ENCODE peak calls at places on chromosomes 13 and 19, in nine cellular contexts. S is GM03348; N is fibroblast of the aortic adventitia; Z is stimulated activated CD4-positive, alpha-beta T cell treated with anti-CD3 and anti-CD28 coated beads, Interleukin-4, amount 100 ng/mL, for 48 hours; G is hypothalamus; A is suprapubic skin; Y is ascending aorta; B is thoracic aorta; L is NCI-H774. H is an unnamed sample.

GRCh38 chr19:50242586-50242985 is 39.2 kb downstream of the MYH14 start:
- DNase-seq in S (no peak), N (no peak), Z (no peak), G (no peak), A (no peak), Y (no peak), B (no peak), L (no peak), H (no peak)

GRCh38 chr13:44989941-44990340 is 603 bp downstream of the GPALPP1 start:
- DNase-seq in S (peak; percentile 21), N (no peak), Z (no peak), G (no peak), A (no peak), Y (no peak), B (no peak), L (no peak), H (no peak)

GRCh38 chr19:3296034-3296433 is 70.3 kb upstream of the NFIC start:
- DNase-seq in S (no peak), N (no peak), Z (no peak), G (no peak), A (no peak), Y (no peak), B (no peak), L (no peak), H (no peak)

GRCh38 chr13:71067164-71067815 is 799.7 kb downstream of the DACH1 start:
- DNase-seq in S (no peak), N (no peak), Z (no peak), G (no peak), A (no peak), Y (no peak), B (no peak), L (no peak), H (no peak)

GRCh38 chr13:113862766-113863510 is 938 bp downstream of the GAS6 start:
- DNase-seq in S (peak; percentile 70), N (peak; percentile 41), Z (no peak), G (peak; percentile 31), A (peak; percentile 83), Y (no peak), B (no peak), L (no peak), H (no peak)

GRCh38 chr19:45878043-45878794 is 7.7 kb downstream of the IRF2BP1 start:
- DNase-seq in S (no peak), N (no peak), Z (no peak), G (no peak), A (no peak), Y (no peak), B (no peak), L (no peak), H (no peak)

GRCh38 chr19:12994701-12995595 is at the start of gene NFIX:
- DNase-seq in S (peak; percentile 91), N (peak; percentile 62), Z (peak; percentile 43), G (peak; percentile 51), A (peak; percentile 90), Y (no peak), B (no peak), L (no peak), H (no peak)

GRCh38 chr19:42606660-42607351 is 12.1 kb upstream of the CEACAM8 start:
- DNase-seq in S (peak; percentile 50), N (peak; percentile 28), Z (peak; percentile 56), G (peak; percentile 17), A (no peak), Y (no peak), B (no peak), L (peak; percentile 2), H (peak; percentile 40)

GRCh38 chr13:59236309-59236939 is 927.3 kb downstream of the DIAPH3 start:
- DNase-seq in S (no peak), N (no peak), Z (no peak), G (no peak), A (no peak), Y (no peak), B (no peak), L (no peak), H (no peak)

GRCh38 chr13:110651726-110652230 is 36.4 kb downstream of the NAXD start:
- DNase-seq in S (no peak), N (no peak), Z (no peak), G (no peak), A (peak; percentile 58), Y (no peak), B (no peak), L (no peak), H (no peak)

GRCh38 chr19:45075215-45076028 is 856 bp downstream of the ZNF296 start:
- DNase-seq in S (peak; percentile 53), N (peak; percentile 30), Z (no peak), G (peak; percentile 29), A (peak; percentile 89), Y (peak; percentile 47), B (no peak), L (peak; percentile 65), H (no peak)

GRCh38 chr19:36163813-36164212 is 11.6 kb upstream of the COX7A1 start:
- DNase-seq in S (no peak), N (no peak), Z (no peak), G (no peak), A (no peak), Y (no peak), B (no peak), L (no peak), H (no peak)

GRCh38 chr13:50797081-50797480 is 46.4 kb downstream of the DLEU7 start:
- DNase-seq in S (no peak), N (peak; percentile 52), Z (no peak), G (no peak), A (no peak), Y (no peak), B (no peak), L (no peak), H (no peak)

GRCh38 chr19:984165-984967 is at the start of gene WDR18:
- DNase-seq in S (peak; percentile 100), N (peak; percentile 79), Z (peak; percentile 90), G (peak; percentile 93), A (peak; percentile 97), Y (peak; percentile 57), B (peak; percentile 80), L (peak; percentile 90), H (peak; percentile 55)

H was measured in SW 1271.